ENCODE peak calls at places on chromosomes 2 and 18, in seven cellular contexts. C is pancreas, B is AG09309, M is adrenal gland, V is mammary epithelial cell, J is neural progenitor cell, F is lower lobe of right lung. G is an unnamed sample.

GRCh38 chr2:209425082-209426071 is 1.5 kb downstream of the MAP2 start:
- DNase-seq in J (peak), B (no peak), F (no peak), C (peak), V (peak), M (peak), G (peak)

GRCh38 chr2:5981241-5982055 is 289.3 kb downstream of the SOX11 start:
- DNase-seq in F (no peak), B (no peak), M (no peak), J (peak), C (no peak), V (no peak), G (no peak)

GRCh38 chr2:7999683-8000476 is 682.0 kb upstream of the ID2 start:
- DNase-seq in F (no peak), C (no peak), B (no peak), M (peak), V (peak), J (no peak), G (no peak)

GRCh38 chr2:44964704-44965343 is 23.3 kb downstream of the SIX3 start:
- DNase-seq in V (no peak), C (no peak), J (peak), M (no peak), B (no peak), F (no peak), G (no peak)

GRCh38 chr2:147547425-147547824 is 297.4 kb upstream of the ACVR2A start:
- DNase-seq in M (no peak), C (no peak), F (no peak), B (no peak), J (no peak), V (no peak), G (no peak)

GRCh38 chr2:38164881-38165280 is 88.9 kb upstream of the CYP1B1 start:
- DNase-seq in V (no peak), F (no peak), C (no peak), B (no peak), M (no peak), J (no peak), G (no peak)

GRCh38 chr2:108833219-108833618 is 46.6 kb downstream of the CCDC138 start:
- DNase-seq in V (no peak), J (no peak), M (no peak), B (no peak), C (no peak), F (no peak), G (no peak)

GRCh38 chr2:109331864-109332848 is 203.2 kb downstream of the SH3RF3 start:
- DNase-seq in B (peak), M (peak), J (no peak), C (peak), F (peak), V (peak), G (peak)

GRCh38 chr18:79587298-79588125 is 92.1 kb upstream of the CTDP1 start:
- DNase-seq in V (no peak), C (peak), F (peak), J (no peak), B (no peak), M (no peak), G (no peak)

GRCh38 chr2:226674123-226674522 is 125.5 kb downstream of the IRS1 start:
- DNase-seq in M (no peak), F (no peak), J (no peak), V (no peak), C (no peak), B (no peak), G (peak)

GRCh38 chr2:172513935-172514586 is 41.8 kb upstream of the PDK1 start:
- DNase-seq in M (no peak), F (peak), V (no peak), B (no peak), J (no peak), C (no peak), G (no peak)

GRCh38 chr2:221589696-221590095 is 17.6 kb upstream of the EPHA4 start:
- DNase-seq in B (no peak), V (no peak), M (no peak), F (no peak), C (no peak), J (no peak), G (no peak)

GRCh38 chr2:215884741-215885140 is 128.6 kb downstream of the MREG start:
- DNase-seq in V (no peak), B (no peak), F (no peak), J (no peak), C (no peak), M (no peak), G (no peak)

GRCh38 chr18:8607776-8608682 is 1.2 kb upstream of the RAB12 start:
- DNase-seq in J (no peak), F (no peak), M (no peak), V (no peak), C (no peak), B (no peak), G (no peak)

GRCh38 chr2:102262218-102263129 is 48.9 kb upstream of the IL1RL1 start:
- DNase-seq in F (no peak), M (no peak), C (no peak), V (no peak), B (peak), J (no peak), G (no peak)

GRCh38 chr2:237256845-237257244 is 157.1 kb downstream of the COL6A3 start:
- DNase-seq in C (no peak), V (no peak), J (no peak), F (no peak), M (no peak), B (no peak), G (no peak)

GRCh38 chr2:26982102-26982742 is 11.8 kb downstream of the MAPRE3 start:
- DNase-seq in B (no peak), J (peak), C (peak), V (peak), M (peak), F (peak), G (peak)
- TF ChIP-seq CTCF in B (no peak), J (peak), C (peak), V (peak), M (peak), F (peak), G (peak)

GRCh38 chr2:54341656-54342055 is 85.6 kb upstream of the TSPYL6 start:
- DNase-seq in J (no peak), F (no peak), C (no peak), M (no peak), V (no peak), B (no peak), G (no peak)

GRCh38 chr2:54336136-54336976 is 80.3 kb upstream of the TSPYL6 start:
- DNase-seq in V (peak), B (peak), J (no peak), M (no peak), C (no peak), F (no peak), G (no peak)

GRCh38 chr2:54332386-54332785 is 76.4 kb upstream of the TSPYL6 start:
- DNase-seq in V (no peak), J (no peak), B (no peak), F (no peak), C (no peak), M (no peak), G (no peak)

GRCh38 chr2:54331095-54331835 is 75.2 kb upstream of the TSPYL6 start:
- DNase-seq in J (no peak), B (no peak), V (no peak), M (no peak), C (peak), F (no peak), G (no peak)

GRCh38 chr2:54336977-54337255 is 80.9 kb upstream of the TSPYL6 start:
- DNase-seq in F (no peak), C (no peak), V (no peak), B (no peak), J (no peak), M (no peak), G (no peak)
- H3K4me3 ChIP-seq in F (no peak), C (no peak), V (no peak), B (no peak), J (no peak), M (no peak), G (no peak)

GRCh38 chr18:31400191-31400590 is 23.6 kb downstream of the DSG4 start:
- DNase-seq in F (no peak), M (no peak), C (no peak), J (no peak), B (no peak), V (no peak), G (no peak)

GRCh38 chr18:31393286-31393685 is 16.7 kb downstream of the DSG4 start:
- DNase-seq in V (no peak), C (no peak), F (no peak), M (no peak), B (no peak), J (no peak), G (no peak)

GRCh38 chr18:31399336-31400032 is 22.9 kb downstream of the DSG4 start:
- DNase-seq in J (no peak), C (no peak), B (no peak), V (peak), F (no peak), M (no peak), G (no peak)

GRCh38 chr18:31398191-31398590 is 21.6 kb downstream of the DSG4 start:
- DNase-seq in M (no peak), V (no peak), J (no peak), C (no peak), F (no peak), B (no peak), G (no peak)

DNA sequence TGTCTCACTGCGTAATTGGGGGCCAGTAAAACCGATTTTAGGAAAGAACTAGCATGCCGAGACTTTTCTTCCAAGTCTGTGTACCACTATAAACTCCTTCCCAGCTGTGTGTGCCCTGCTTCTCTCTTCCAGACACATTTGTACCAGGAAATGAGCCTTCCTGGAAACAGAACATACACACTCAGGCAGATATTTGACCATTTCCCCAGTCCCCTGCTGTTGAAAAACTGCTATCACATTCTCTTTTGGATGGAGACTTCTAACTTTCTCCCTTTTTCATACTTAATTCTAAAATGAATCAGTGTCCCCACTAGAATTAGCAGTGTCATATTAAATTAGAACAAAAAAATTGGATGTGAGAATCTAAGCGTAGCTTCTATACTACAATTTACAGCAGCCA is 20.2 kb downstream of the DSG4 start:
- DNase-seq in C (no peak), B (no peak), J (no peak), M (no peak), F (no peak), V (no peak), G (no peak)
- TF ChIP-seq CTCF in C (no peak), B (no peak), J (peak), M (no peak), F (no peak), V (no peak), G (no peak)

DNA sequence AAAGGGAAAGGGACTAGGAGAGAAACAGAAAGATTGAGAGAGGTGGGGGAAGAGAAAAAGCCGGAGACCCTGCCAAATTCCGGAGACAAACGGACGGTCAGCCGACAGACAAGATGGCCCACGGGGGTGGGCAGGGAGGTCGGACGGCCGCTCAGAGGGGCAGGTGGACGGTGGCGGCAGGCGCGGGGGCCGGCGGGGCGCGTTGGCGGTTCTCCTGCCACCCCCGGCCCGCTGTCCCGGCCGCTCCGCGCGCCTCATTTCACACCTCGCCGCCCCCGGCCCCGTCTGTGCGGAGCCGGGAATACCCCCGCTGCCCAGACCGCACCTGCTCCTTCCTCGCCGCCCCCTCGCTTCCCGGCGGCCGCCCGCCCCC is 935 bp downstream of the SLC30A3 start:
- DNase-seq in J (peak), C (no peak), M (no peak), B (no peak), V (no peak), F (no peak), G (no peak)
- H3K4me3 ChIP-seq in J (peak), C (no peak), M (no peak), B (no peak), V (no peak), F (peak), G (peak)

GRCh38 chr2:125745514-125745913 is 910.4 kb upstream of the GYPC start:
- DNase-seq in M (no peak), F (no peak), V (no peak), J (peak), B (no peak), C (no peak), G (peak)
- TF ChIP-seq CTCF in M (no peak), F (peak), V (no peak), J (peak), B (no peak), C (peak), G (peak)

GRCh38 chr18:63476666-63477065 is at the start of gene SERPINB5:
- DNase-seq in C (no peak), B (no peak), F (peak), J (no peak), M (no peak), V (peak), G (no peak)
- H3K4me3 ChIP-seq in C (no peak), B (no peak), F (no peak), J (no peak), M (no peak), V (peak), G (no peak)

GRCh38 chr18:31206787-31207381 is 44.2 kb upstream of the DSC1 start:
- DNase-seq in J (peak), B (no peak), F (peak), V (peak), C (peak), M (peak), G (peak)
- TF ChIP-seq CTCF in J (no peak), B (no peak), F (peak), V (peak), C (peak), M (no peak), G (no peak)

G was measured in heart right ventricle.